ENCODE peak calls at places on chromosomes 2 and 18, in four cellular contexts. G, P, W and N are unnamed samples.

GRCh38 chr2:21633531-21634310 is 510.0 kb downstream of the TDRD15 start:
- DNase-seq in P (peak), G (no peak), W (no peak), N (no peak)

GRCh38 chr18:75223687-75224347 is 13.2 kb downstream of the TSHZ1 start:
- DNase-seq in G (no peak), W (no peak), P (no peak), N (no peak)

GRCh38 chr2:224945134-224945533 is 97.1 kb downstream of the DOCK10 start:
- DNase-seq in P (no peak), G (no peak), W (no peak), N (no peak)

GRCh38 chr2:106113362-106113971 is 80.6 kb downstream of the UXS1 start:
- DNase-seq in P (no peak), G (no peak), W (peak), N (peak)

GRCh38 chr2:217905395-217905794 is 97.4 kb downstream of the TNS1 start:
- DNase-seq in G (no peak), W (no peak), P (no peak), N (no peak)

GRCh38 chr18:63540131-63540530 is 2.0 kb upstream of the SERPINB12 start:
- DNase-seq in P (no peak), W (no peak), G (no peak), N (no peak)

GRCh38 chr18:47595816-47596501 is 334.5 kb downstream of the SMAD2 start:
- DNase-seq in P (peak), G (peak), W (no peak), N (no peak)

GRCh38 chr2:70767094-70767698 is 804 bp downstream of the ADD2 start:
- DNase-seq in W (peak), G (no peak), P (peak), N (no peak)

GRCh38 chr2:42967959-42968674 is 175.7 kb upstream of the HAAO start:
- DNase-seq in W (no peak), G (no peak), P (no peak), N (no peak)

GRCh38 chr2:236338495-236339184 is 74.4 kb upstream of the ASB18 start:
- DNase-seq in W (no peak), P (peak), G (no peak), N (no peak)

GRCh38 chr18:22094375-22094767 is 75.0 kb upstream of the GATA6 start:
- DNase-seq in G (no peak), W (no peak), P (no peak), N (no peak)

GRCh38 chr2:2840681-2841300 is 509.7 kb upstream of the MYT1L start:
- DNase-seq in P (no peak), G (no peak), W (no peak), N (peak)

GRCh38 chr18:26227051-26227672 is 917 bp downstream of the TAF4B start:
- DNase-seq in P (no peak), W (peak), G (no peak), N (no peak)

GRCh38 chr18:45517181-45517741 is 98.0 kb upstream of the SLC14A2 start:
- DNase-seq in G (no peak), W (no peak), P (no peak), N (no peak)

GRCh38 chr2:75865083-75865482 is 154.4 kb upstream of the GCFC2 start:
- DNase-seq in G (no peak), P (no peak), W (no peak), N (no peak)

GRCh38 chr2:18749912-18750526 is 160.7 kb upstream of the NT5C1B start:
- DNase-seq in P (peak), W (peak), G (peak), N (peak)

GRCh38 chr2:66522591-66523379 is 87.9 kb downstream of the MEIS1 start:
- DNase-seq in P (no peak), W (no peak), G (no peak), N (no peak)

GRCh38 chr2:42009657-42010580 is 37.9 kb upstream of the PKDCC start:
- DNase-seq in P (no peak), W (no peak), G (no peak), N (no peak)

DNA sequence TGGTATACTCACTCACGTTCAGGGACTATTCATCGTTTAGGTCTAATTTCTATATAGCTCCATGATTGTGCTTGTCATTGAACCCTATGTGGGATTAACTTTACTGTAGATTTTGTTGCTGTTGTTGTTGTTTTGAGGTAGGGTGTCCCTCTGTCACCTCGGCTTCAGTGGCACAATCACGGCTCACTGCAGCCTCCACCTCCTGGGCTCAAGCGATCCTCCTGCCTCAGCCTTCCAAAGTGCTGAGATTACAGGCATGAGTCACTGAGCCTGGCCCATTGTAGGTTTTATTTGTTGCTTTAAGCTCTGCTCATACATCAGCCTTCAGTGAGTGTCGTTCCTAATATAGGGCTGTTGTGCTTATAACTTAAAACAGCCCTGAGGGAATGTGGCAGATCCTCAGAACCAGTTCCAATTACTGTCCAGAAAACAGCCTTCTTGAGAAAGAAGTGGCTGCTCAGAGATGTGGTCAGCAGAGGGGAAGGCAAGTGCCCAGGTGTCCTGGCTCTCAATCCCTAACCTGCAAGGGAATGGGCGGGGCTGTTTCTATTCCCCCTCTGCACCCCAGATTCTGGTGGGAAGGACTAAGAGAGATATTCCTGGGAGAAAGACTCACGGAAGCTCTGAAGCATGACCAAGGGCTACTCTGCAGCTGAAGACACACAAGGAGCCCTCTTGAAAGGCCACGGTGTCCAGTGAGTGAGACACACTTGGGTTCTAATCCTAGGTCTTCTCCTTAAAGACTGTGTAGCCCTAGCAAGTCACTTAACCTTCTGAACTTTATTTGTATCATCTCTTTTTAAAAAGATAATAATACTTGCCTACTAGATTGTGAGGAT is 79.6 kb upstream of the LCLAT1 start:
- DNase-seq in G (no peak), W (no peak), P (no peak), N (no peak)
- TF ChIP-seq CTCF in G (no peak), W (no peak), P (no peak), N (no peak)

GRCh38 chr2:190121971-190122370 is 59.4 kb upstream of the MSTN start:
- DNase-seq in P (no peak), W (no peak), G (peak), N (no peak)
- TF ChIP-seq CTCF in P (no peak), W (peak), G (peak), N (no peak)

DNA sequence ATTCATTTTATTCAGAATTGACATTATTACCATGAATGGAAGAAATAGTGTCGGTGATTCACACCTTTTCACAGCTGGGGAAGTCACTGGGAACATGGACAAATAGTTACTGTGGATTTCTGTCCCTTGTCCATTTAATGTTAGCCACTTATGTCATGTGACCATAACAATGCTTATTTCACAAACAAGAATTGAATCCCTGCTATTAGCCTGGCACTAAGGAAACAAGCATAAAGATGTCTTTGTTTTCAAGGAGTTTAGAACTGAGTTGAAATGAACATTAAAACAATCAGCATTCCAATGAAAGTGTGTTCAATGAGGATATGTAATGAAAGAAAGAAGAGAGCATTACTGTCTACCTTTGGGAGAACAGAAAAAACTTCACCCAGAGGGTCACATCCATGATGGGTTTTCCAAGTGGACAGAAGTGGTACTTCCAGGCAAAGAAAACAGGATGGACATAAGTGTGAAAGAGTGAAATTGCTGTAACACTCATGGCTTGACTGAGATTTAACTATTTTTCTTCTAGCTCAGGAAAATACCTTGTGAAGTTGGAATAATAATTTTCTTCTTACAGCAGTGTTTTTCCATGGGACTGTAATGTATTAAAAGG is 324.5 kb upstream of the UBE2E3 start:
- DNase-seq in W (no peak), P (no peak), G (no peak), N (no peak)
- TF ChIP-seq CTCF in W (no peak), P (peak), G (peak), N (no peak)

DNA sequence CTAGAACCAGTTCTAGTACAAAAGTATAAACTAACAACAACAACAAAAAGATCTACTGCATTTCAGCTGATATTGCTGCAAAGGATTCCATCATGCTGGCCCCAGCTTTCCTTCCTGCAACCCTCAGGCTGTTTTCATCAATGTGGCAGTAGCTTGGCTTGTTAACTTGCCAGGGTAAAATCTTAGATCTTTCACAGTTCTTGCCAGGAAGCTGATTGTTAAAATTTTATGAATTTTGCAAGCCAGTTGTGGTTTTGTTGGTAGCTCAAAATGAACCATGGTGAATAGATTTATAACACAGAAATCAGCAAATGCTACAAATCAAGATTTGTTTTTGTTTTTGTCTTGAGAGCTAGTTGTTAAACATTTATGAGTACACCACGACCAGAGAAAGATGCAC is 19.3 kb downstream of the CCDC178 start:
- DNase-seq in W (no peak), P (no peak), G (no peak), N (no peak)
- TF ChIP-seq CTCF in W (no peak), P (no peak), G (no peak), N (no peak)

GRCh38 chr2:172464340-172465129 is 37.1 kb downstream of the ITGA6 start:
- DNase-seq in G (no peak), P (no peak), W (peak), N (no peak)

GRCh38 chr2:172465417-172466334 is 38.3 kb downstream of the ITGA6 start:
- DNase-seq in P (peak), W (peak), G (no peak), N (peak)

GRCh38 chr2:172461591-172462392 is 34.4 kb downstream of the ITGA6 start:
- DNase-seq in P (peak), W (peak), G (no peak), N (peak)

GRCh38 chr2:172460780-172461201 is 33.4 kb downstream of the ITGA6 start:
- DNase-seq in W (no peak), P (no peak), G (no peak), N (no peak)

DNA sequence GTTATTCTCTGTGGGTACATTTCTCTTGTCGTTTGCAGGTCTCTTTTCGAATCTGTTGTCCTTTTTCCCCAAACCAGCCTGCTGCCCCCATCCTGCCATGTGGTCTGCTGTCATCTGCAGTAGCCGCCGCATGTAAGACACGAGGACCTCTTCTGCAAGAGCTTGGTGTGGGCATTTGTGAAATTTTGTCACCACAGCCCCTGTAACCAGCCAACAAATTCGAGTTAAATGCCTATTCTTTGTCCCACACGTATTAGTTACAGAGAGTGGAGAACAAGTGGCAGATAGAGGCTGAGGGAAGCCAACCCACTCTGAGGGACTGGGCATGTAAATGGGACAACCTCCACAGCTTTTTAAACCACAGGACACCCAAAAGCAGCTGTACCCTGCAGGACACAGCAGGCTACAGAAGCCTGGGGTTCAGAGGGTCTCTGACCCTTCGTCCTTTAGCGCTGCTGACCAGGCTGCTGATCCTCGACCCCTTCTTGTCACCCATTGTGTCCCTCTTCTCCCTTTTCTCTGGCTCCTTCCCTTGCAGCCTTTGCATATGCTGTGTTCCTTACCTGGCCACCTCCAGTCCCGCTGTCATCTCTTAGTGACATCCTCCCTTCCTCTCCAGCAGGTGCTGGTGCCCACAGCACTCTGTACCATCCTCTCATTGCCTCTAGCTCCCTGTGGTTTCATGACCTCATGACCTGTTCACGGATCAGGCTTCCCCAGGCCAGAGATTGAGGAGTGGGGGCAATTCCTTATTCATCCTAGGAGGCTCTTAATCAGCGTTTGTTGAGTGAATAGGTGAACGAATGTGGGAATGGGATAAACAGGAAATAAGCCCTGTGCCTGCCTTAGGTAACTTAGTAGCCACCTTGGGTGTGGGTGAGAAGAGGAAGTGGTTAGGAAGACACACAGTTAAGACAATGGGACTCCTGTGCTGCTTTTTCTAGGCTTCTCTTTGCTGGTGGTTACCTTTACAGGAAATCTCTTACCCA is 35.3 kb downstream of the ITGA6 start:
- DNase-seq in W (no peak), G (no peak), P (no peak), N (no peak)
- TF ChIP-seq CTCF in W (no peak), G (no peak), P (no peak), N (peak)

GRCh38 chr2:72718906-72719305 is 106.9 kb downstream of the EXOC6B start:
- DNase-seq in W (no peak), G (no peak), P (no peak), N (no peak)

GRCh38 chr2:72712304-72712703 is 113.5 kb downstream of the EXOC6B start:
- DNase-seq in P (no peak), G (no peak), W (no peak), N (no peak)

GRCh38 chr2:72712977-72713376 is 112.9 kb downstream of the EXOC6B start:
- DNase-seq in G (no peak), W (no peak), P (no peak), N (no peak)

GRCh38 chr2:72710418-72711152 is 115.2 kb downstream of the EXOC6B start:
- DNase-seq in P (no peak), W (no peak), G (no peak), N (no peak)

GRCh38 chr2:72713857-72714256 is 112.0 kb downstream of the EXOC6B start:
- DNase-seq in G (no peak), W (no peak), P (no peak), N (no peak)
- TF ChIP-seq CTCF in G (peak), W (no peak), P (no peak), N (no peak)

GRCh38 chr2:160836755-160837154 is 323.5 kb upstream of the TANK start:
- DNase-seq in W (no peak), G (no peak), P (no peak), N (no peak)

GRCh38 chr2:160838100-160838499 is 322.1 kb upstream of the TANK start:
- DNase-seq in W (no peak), G (no peak), P (no peak), N (no peak)

GRCh38 chr2:160838691-160839090 is 321.5 kb upstream of the TANK start:
- DNase-seq in W (no peak), G (no peak), P (no peak), N (no peak)

GRCh38 chr2:160835166-160835565 is 325.1 kb upstream of the TANK start:
- DNase-seq in G (no peak), P (no peak), W (no peak), N (no peak)

GRCh38 chr2:160837416-160837815 is 322.8 kb upstream of the TANK start:
- DNase-seq in P (no peak), W (no peak), G (no peak), N (no peak)
- TF ChIP-seq CTCF in P (no peak), W (no peak), G (no peak), N (no peak)

DNA sequence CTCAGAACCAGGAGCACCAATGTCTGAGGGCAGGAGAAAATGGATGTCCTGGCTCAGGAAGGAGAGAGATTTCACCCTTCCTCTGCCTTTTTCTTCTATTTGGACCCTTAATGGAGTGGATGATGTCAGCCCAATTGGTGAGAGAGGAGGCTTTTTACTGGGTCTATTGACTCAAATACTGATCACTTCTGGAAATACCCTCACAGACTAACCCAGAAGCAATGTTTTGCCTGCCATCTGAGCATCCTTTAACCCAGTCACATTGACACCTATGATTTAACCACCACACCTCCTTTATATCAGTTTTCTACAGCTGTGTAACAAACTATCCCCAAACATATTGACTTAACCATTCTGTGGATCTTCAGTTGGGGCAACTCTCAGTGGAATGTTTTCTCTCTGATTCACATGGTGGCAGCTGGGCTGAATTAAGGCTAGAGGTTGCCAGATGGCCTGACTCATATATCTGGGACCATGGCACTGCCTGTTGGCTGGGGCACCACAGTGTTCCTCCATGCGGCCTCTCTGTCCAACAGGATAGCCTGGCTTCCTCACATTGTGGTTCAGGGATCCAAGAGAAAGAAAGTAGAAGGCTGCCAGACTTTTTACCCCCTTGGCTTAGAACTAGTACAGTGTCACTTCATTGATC is 18.2 kb upstream of the MBOAT2 start:
- DNase-seq in G (no peak), P (no peak), W (no peak), N (no peak)
- TF ChIP-seq CTCF in G (no peak), P (no peak), W (no peak), N (no peak)

GRCh38 chr2:134466141-134466540 is 212.3 kb downstream of the MGAT5 start:
- DNase-seq in W (peak), G (peak), P (peak), N (peak)
- TF ChIP-seq CTCF in W (peak), G (peak), P (peak), N (no peak)

DNA sequence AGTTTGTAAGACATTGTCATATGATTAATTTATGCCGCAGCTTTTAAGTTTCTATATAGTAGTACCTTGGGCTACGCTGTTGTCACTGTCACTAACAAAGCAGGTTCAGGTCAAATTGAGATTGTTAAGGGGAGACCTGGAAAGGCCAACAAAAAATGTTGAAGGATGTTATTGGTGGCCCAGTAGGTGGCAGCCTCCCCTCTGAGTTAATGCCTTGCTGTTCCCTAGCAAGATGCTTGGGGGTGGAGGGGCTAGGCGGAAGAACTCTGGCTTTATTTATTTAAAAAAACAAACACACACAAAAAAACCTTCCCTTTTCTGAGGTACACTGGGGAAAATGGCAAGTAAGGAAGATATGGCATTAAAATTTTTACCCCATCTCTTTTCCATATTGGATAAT is 128.3 kb upstream of the ATP5MC3 start:
- DNase-seq in W (no peak), P (peak), G (peak), N (no peak)
- TF ChIP-seq CTCF in W (peak), P (peak), G (peak), N (no peak)